ENCODE peak calls at places on chromosomes 3 and 15, in four cellular contexts. R is fibroblast of lung, V is heart left ventricle, F is MM.1S. S is an unnamed sample.

GRCh38 chr15:100628746-100629145 is 26.4 kb downstream of the ASB7 start:
- DNase-seq in R (no peak), V (no peak), F (no peak), S (peak)

GRCh38 chr3:136925425-136926190 is 32.2 kb upstream of the IL20RB start:
- DNase-seq in R (peak), V (no peak), F (no peak), S (no peak)

GRCh38 chr15:28995193-28995592 is 109.4 kb downstream of the APBA2 start:
- DNase-seq in R (no peak), V (no peak), F (no peak), S (no peak)

GRCh38 chr3:112681822-112682325 is 40.9 kb upstream of the CCDC80 start:
- DNase-seq in R (peak), V (no peak), F (no peak), S (peak)

GRCh38 chr3:124492824-124493223 is 237.4 kb upstream of the UMPS start:
- DNase-seq in R (peak), V (peak), F (peak), S (peak)

GRCh38 chr3:55143928-55144671 is 216.2 kb upstream of the LRTM1 start:
- DNase-seq in R (peak), V (no peak), F (no peak), S (peak)

GRCh38 chr15:101348643-101349496 is 53.8 kb upstream of the SNRPA1 start:
- DNase-seq in R (no peak), V (no peak), F (no peak), S (peak)

GRCh38 chr15:65757256-65757655 is 34.8 kb downstream of the DENND4A start:
- DNase-seq in R (no peak), V (no peak), F (no peak), S (peak)

GRCh38 chr15:71259866-71260265 is 144.6 kb downstream of the THSD4 start:
- DNase-seq in R (no peak), V (no peak), F (no peak), S (no peak)

GRCh38 chr3:146390006-146390772 is 79.2 kb downstream of the PLSCR2 start:
- DNase-seq in R (no peak), V (no peak), F (no peak), S (peak)

GRCh38 chr3:127050733-127051132 is 67.8 kb downstream of the PLXNA1 start:
- DNase-seq in R (no peak), V (no peak), F (no peak), S (no peak)

GRCh38 chr3:188264231-188265213 is 110.6 kb downstream of the LPP start:
- DNase-seq in R (peak), V (no peak), F (no peak), S (no peak)

GRCh38 chr3:196193738-196194541 is 17.3 kb downstream of the ZDHHC19 start:
- DNase-seq in R (no peak), V (peak), F (no peak), S (no peak)

GRCh38 chr15:101795455-101795854 is 7.9 kb upstream of the OR4F6 start:
- DNase-seq in R (peak), V (no peak), F (no peak), S (peak)

GRCh38 chr15:63503739-63504246 is 600 bp upstream of the USP3 start:
- DNase-seq in R (peak), V (peak), F (peak), S (peak)

GRCh38 chr3:81439088-81439487 is 322.4 kb downstream of the GBE1 start:
- DNase-seq in R (no peak), V (no peak), F (no peak), S (no peak)

GRCh38 chr3:186137051-186137685 is 28.3 kb upstream of the ETV5 start:
- DNase-seq in R (no peak), V (no peak), F (no peak), S (no peak)

GRCh38 chr3:194587438-194587931 is 45.7 kb downstream of the TMEM44 start:
- DNase-seq in R (peak), V (peak), F (no peak), S (peak)

GRCh38 chr3:123412811-123413588 is 35.9 kb downstream of the ADCY5 start:
- DNase-seq in R (no peak), V (peak), F (no peak), S (no peak)

GRCh38 chr3:174614046-174614445 is 245.1 kb upstream of the NAALADL2 start:
- DNase-seq in R (no peak), V (no peak), F (no peak), S (peak)

GRCh38 chr3:25897019-25897418 is 107.1 kb downstream of the OXSM start:
- DNase-seq in R (no peak), V (no peak), F (peak), S (peak)

GRCh38 chr3:149717391-149718056 is 34.8 kb downstream of the COMMD2 start:
- DNase-seq in R (peak), V (peak), F (peak), S (peak)

GRCh38 chr3:167913218-167913902 is 177.8 kb downstream of the SERPINI1 start:
- DNase-seq in R (peak), V (no peak), F (no peak), S (peak)

GRCh38 chr15:66938114-66938830 is 127.1 kb upstream of the SMAD3 start:
- DNase-seq in R (no peak), V (no peak), F (no peak), S (no peak)

GRCh38 chr3:129313415-129313982 is 34.8 kb downstream of the HMCES start:
- DNase-seq in R (peak), V (no peak), F (peak), S (peak)
- H3K4me3 ChIP-seq in R (no peak), V (no peak), F (no peak), S (no peak)

DNA sequence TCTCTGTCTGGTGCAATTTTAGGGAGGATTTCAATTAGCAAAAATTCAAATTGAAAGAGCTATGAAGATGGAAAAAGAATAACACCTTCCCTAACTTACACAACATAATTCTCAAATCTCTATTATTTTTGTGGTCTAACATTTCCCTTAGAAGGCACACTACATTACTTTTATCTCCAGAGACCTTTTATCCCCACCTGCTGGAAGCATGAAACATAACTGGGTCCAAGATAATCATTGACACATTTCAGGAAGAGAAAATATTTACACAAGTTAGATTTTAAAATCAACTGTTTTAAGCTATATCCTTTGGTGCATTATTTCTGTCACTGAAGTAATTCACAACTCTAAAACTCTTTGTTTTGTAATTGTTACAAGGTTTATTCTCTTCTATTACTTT is 779.5 kb downstream of the ROBO1 start:
- DNase-seq in R (peak), V (no peak), F (no peak), S (peak)
- TF ChIP-seq CTCF in R (no peak), V (peak), F (peak), S (peak)

DNA sequence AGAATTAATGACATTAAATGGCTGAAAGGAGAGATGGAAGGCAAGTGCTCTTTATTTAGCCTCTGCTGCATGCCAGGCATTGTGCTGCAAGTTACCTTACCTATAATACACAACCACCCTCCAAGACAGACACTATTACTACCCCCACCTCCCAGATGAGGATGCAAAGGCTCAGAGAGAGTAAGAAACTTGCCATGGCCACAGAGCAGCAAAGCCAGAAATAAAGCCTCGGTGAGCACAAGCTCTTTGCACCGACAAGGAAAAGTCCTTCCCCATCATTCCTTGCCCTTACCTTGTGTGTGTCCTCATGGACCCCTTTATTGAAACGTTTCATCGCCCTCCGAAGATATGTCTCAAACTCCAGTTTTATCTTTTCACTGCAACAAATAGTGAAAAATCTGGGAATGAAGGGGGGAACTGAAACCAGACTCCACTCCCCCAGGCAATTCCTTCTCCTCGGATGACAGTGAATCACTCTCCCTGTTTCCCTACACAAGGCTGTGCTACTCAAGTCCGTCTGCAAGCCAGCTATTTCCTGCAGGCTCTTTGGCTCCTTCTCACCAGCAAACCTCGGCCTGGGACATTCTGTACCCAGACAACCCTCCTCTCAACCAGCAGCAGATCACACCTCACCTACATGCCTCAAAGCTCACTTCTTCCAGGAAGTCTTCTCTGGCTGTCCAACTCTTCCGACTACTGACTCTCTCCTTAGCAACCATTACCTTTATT is 11.4 kb downstream of the XPC start:
- DNase-seq in R (no peak), V (no peak), F (no peak), S (peak)
- H3K4me3 ChIP-seq in R (no peak), V (no peak), F (no peak), S (no peak)

GRCh38 chr15:30992073-30992363 is 590 bp upstream of the MTMR10 start:
- DNase-seq in R (no peak), V (no peak), F (no peak), S (no peak)

GRCh38 chr15:30991301-30992072 is at the start of gene MTMR10:
- DNase-seq in R (peak), V (peak), F (peak), S (peak)

GRCh38 chr15:30990036-30990435 is 1.4 kb downstream of the MTMR10 start:
- DNase-seq in R (no peak), V (no peak), F (peak), S (no peak)

GRCh38 chr15:30992465-30992864 is 1.0 kb upstream of the MTMR10 start:
- DNase-seq in R (no peak), V (no peak), F (no peak), S (no peak)

DNA sequence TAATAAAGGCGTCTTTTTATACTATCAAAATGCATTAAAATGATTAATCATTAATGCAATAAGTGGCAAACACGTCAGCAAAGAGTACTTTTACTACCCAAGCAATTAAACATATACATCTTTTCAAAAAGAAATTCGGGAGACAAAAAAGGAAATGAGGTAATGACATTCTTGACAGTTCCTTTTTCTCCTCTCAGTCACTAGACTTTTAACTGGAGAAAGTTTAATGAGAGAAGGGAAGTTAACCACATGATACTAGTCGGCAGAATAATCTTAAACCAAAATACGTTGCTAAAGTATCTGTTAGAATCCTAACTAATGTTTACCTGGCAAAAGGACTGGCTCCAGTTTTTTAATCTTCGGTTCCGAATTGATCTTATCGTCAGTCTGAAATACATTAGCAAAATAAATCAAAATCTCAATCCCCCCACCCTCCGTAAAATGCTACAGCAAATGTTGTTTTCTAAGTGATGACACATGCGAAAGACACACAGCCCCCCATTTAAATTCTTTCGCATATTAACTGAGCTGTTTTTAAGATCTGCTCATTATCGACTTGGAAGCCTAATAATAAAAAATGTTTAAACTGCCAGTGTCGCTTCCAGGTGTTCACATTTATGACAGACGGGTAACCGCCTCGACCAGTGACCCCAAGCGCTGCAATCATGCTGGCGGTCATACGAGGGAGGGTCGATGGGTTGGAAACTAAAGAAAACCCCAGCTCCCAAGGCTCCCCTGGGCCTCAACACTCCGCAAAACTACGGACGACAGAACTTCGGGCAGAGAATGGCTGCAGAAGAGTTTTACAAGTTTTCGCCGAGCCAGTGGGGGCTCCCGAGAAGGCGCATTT is 752 bp downstream of the MTMR10 start:
- DNase-seq in R (peak), V (no peak), F (peak), S (no peak)
- TF ChIP-seq CTCF in R (no peak), V (no peak), F (no peak), S (no peak)

DNA sequence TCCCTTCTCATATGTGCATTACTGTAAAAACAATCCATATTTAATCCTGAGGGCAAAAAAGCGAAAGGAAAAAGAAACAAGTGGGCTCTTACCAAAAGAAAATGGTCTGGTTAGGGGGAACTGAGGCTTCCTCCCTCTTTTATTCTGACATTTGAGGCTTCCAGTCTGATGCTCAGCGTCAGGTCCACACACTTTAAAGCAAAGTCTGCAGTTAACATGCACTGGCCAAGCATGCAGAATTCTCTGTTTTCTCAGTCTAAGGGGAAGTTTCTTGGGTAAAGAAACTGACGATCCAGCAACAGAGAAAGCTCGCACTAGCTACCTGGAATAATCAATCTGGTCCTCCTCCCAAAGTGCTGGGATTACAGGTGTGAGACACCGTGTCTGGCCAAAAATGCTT is 36.3 kb upstream of the TRIM59 start:
- DNase-seq in R (no peak), V (no peak), F (no peak), S (no peak)
- H3K4me3 ChIP-seq in R (no peak), V (peak), F (peak), S (peak)

GRCh38 chr15:23065836-23066235 is 26.5 kb upstream of the TUBGCP5 start:
- DNase-seq in R (no peak), V (no peak), F (no peak), S (no peak)

GRCh38 chr15:23067416-23067815 is 28.0 kb upstream of the TUBGCP5 start:
- DNase-seq in R (no peak), V (no peak), F (no peak), S (no peak)

GRCh38 chr15:23073890-23074631 is 34.7 kb upstream of the TUBGCP5 start:
- DNase-seq in R (no peak), V (no peak), F (no peak), S (no peak)

GRCh38 chr15:23072633-23073032 is 33.3 kb upstream of the TUBGCP5 start:
- DNase-seq in R (no peak), V (no peak), F (no peak), S (no peak)

GRCh38 chr15:23069496-23070166 is 30.3 kb upstream of the TUBGCP5 start:
- DNase-seq in R (no peak), V (no peak), F (no peak), S (no peak)
- TF ChIP-seq CTCF in R (no peak), V (no peak), F (peak), S (peak)

DNA sequence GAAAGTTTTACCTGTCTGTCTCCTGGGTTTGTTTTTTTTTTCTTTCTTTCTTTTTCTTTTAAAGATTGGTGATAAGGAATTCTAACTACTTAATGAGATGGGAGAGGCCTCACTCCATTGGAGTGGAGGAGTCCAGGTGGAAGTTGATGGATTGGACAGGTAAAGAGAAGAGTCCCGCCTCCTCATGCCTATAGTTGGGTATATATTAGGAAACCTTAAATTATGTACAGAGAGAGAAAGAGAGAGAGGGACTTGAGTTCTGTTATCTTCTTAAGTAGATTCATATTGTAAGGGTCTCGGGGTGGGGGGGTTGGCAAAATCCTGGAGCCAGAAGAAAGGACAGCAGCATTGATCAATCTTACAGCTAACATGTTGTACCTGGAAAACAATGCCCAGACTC is 158.2 kb downstream of the TP63 start:
- DNase-seq in R (no peak), V (no peak), F (no peak), S (no peak)
- H3K4me3 ChIP-seq in R (no peak), V (no peak), F (no peak), S (no peak)

GRCh38 chr3:158091526-158091925 is 14.7 kb downstream of the SHOX2 start:
- DNase-seq in R (peak), V (no peak), F (no peak), S (peak)
- TF ChIP-seq CTCF in R (peak), V (peak), F (no peak), S (peak)